ENCODE peak calls at places on chromosomes 6 and 20, in ten cellular contexts. A is GM23338, N is endothelial cell of umbilical vein, H is IMR-90, O is foreskin keratinocyte, Z is sigmoid colon, T is RWPE2, J is psoas muscle, K is small intestine, P is substantia nigra. R is an unnamed sample.

GRCh38 chr6:20868397-20869185 is 334.3 kb downstream of the CDKAL1 start:
- DNase-seq in A (peak), H (no peak), J (no peak), Z (no peak), T (no peak), K (no peak), O (no peak), P (no peak), N (no peak), R (no peak)

GRCh38 chr20:16608265-16608636 is 35.0 kb upstream of the KIF16B start:
- DNase-seq in Z (no peak), A (no peak), H (no peak), N (no peak), O (no peak), T (no peak), J (no peak), K (no peak), P (no peak), R (no peak)

GRCh38 chr6:5466459-5466858 is 205.1 kb downstream of the FARS2 start:
- DNase-seq in K (no peak), N (peak), Z (no peak), P (no peak), A (no peak), J (no peak), H (peak), O (peak), T (no peak), R (no peak)

GRCh38 chr20:61067221-61067620 is 184.8 kb upstream of the CDH4 start:
- DNase-seq in A (no peak), N (no peak), J (no peak), T (no peak), K (no peak), H (no peak), O (no peak), Z (no peak), P (no peak), R (no peak)

GRCh38 chr20:41150664-41151063 is 13.3 kb downstream of the PLCG1 start:
- DNase-seq in Z (no peak), K (no peak), N (peak), A (no peak), J (no peak), P (no peak), H (peak), O (no peak), T (no peak), R (no peak)

GRCh38 chr6:110552901-110553641 is 76.7 kb upstream of the SLC22A16 start:
- DNase-seq in T (no peak), A (no peak), J (no peak), Z (no peak), O (no peak), K (no peak), H (no peak), N (no peak), P (no peak), R (no peak)

GRCh38 chr6:83958250-83958685 is 75.3 kb upstream of the MRAP2 start:
- DNase-seq in J (no peak), A (no peak), K (no peak), P (no peak), N (no peak), Z (no peak), H (peak), T (no peak), O (peak), R (no peak)

GRCh38 chr6:166904101-166904746 is 52.1 kb downstream of the RNASET2 start:
- DNase-seq in J (no peak), O (no peak), Z (no peak), H (peak), T (no peak), N (no peak), A (peak), P (peak), K (no peak), R (no peak)

GRCh38 chr6:14267885-14268660 is 150.5 kb downstream of the CD83 start:
- DNase-seq in Z (no peak), A (no peak), H (no peak), N (no peak), T (no peak), P (no peak), O (no peak), J (no peak), K (no peak), R (no peak)

DNA sequence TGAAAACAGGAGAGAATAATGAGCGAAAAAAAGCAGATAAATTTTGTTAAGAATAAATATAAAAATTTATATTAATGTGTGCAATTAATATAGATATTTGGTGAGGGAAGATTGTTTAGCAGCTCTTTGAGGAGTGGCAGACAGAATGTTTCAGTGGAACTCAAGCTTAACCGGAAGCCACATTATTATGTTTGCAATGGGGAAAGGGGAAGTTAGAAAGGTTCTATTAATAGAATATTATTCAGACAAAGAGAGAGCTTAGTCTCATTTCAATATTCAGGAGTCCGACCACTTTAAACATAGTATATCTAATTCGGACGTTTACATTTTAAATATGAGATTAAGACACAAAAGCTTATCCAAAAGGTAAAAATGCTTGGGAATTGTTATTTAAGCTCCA is 81.6 kb upstream of the KHDRBS2 start:
- DNase-seq in H (no peak), O (no peak), Z (no peak), P (no peak), J (no peak), K (no peak), N (no peak), A (no peak), T (no peak), R (no peak)
- H3K27ac ChIP-seq in H (no peak), O (no peak), Z (no peak), P (no peak), J (no peak), K (no peak), N (no peak), A (no peak), T (no peak), R (no peak)

GRCh38 chr20:42914302-42914701 is 275.4 kb downstream of the PTPRT start:
- DNase-seq in Z (no peak), K (no peak), O (no peak), P (no peak), N (no peak), J (no peak), T (peak), H (no peak), A (no peak), R (no peak)
- H3K27ac ChIP-seq in Z (no peak), K (no peak), O (no peak), P (no peak), N (no peak), J (no peak), T (no peak), H (no peak), A (no peak), R (no peak)

DNA sequence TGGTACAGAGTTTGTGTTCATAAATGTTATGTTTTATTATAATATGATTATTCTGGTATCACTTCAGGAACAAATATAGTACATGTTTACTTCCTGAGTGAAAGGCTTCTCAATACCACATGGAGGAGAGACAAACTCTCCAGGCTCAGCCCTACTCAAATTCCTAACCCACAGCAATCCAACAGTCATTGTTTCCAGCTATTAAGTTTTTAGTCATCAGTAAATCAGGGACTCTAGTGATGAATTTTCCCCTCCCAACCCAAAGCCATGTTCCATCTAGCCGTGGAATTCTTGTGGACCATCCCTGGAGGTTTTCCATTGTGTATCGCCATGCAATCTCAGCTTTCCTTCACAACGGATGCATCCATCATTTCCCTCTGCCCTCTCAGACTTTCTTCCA is 58.1 kb downstream of the ISM1 start:
- DNase-seq in A (no peak), J (no peak), H (no peak), T (no peak), N (no peak), Z (no peak), K (no peak), O (no peak), P (no peak), R (no peak)
- H3K27ac ChIP-seq in A (no peak), J (no peak), H (no peak), T (no peak), N (no peak), Z (no peak), K (no peak), O (no peak), P (no peak), R (no peak)

DNA sequence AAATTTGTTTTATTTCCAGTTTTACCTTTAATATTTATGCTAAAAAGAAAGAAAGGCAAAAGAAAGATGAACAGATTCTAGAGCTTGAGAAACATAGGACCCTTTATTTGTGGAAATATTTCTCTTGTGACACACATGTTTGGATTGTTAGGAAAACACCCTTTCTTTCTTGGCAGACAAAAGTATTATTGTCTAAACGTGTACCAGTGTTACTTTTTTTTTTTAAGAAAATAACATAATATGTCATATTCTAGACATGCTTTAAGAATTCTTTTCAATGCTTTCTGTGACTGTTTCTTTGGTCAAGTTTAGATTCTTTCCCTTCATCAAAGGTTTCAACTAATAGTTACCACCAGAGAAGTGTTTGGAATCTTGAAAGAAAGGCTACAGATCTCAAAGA is 183.4 kb upstream of the CNR1 start:
- DNase-seq in Z (no peak), J (no peak), K (no peak), N (peak), H (no peak), A (no peak), P (no peak), T (no peak), O (peak), R (no peak)
- H3K27ac ChIP-seq in Z (no peak), J (no peak), K (no peak), N (no peak), H (no peak), A (no peak), P (no peak), T (peak), O (no peak), R (peak)

GRCh38 chr6:47041741-47042140 is 391 bp downstream of the ADGRF1 start:
- DNase-seq in P (no peak), A (no peak), Z (no peak), J (no peak), T (no peak), K (no peak), N (no peak), O (peak), H (no peak), R (no peak)
- H3K27ac ChIP-seq in P (no peak), A (no peak), Z (no peak), J (no peak), T (peak), K (no peak), N (no peak), O (peak), H (no peak), R (peak)

GRCh38 chr6:42259286-42259685 is 41.6 kb upstream of the MRPS10 start:
- DNase-seq in H (no peak), K (no peak), Z (no peak), T (no peak), N (no peak), J (no peak), O (no peak), A (no peak), P (no peak), R (no peak)
- H3K27ac ChIP-seq in H (no peak), K (no peak), Z (no peak), T (no peak), N (no peak), J (no peak), O (no peak), A (no peak), P (no peak), R (no peak)

GRCh38 chr6:41315943-41316342 is 19.5 kb upstream of the NCR2 start:
- DNase-seq in K (no peak), H (no peak), T (no peak), O (no peak), J (no peak), P (no peak), Z (no peak), N (no peak), A (no peak), R (no peak)

GRCh38 chr6:41321183-41321582 is 14.2 kb upstream of the NCR2 start:
- DNase-seq in T (no peak), Z (no peak), H (no peak), K (no peak), O (no peak), A (no peak), N (no peak), J (no peak), P (no peak), R (no peak)

GRCh38 chr6:41315203-41315602 is 20.2 kb upstream of the NCR2 start:
- DNase-seq in P (no peak), H (no peak), J (no peak), N (no peak), Z (no peak), A (no peak), K (no peak), O (no peak), T (no peak), R (no peak)

DNA sequence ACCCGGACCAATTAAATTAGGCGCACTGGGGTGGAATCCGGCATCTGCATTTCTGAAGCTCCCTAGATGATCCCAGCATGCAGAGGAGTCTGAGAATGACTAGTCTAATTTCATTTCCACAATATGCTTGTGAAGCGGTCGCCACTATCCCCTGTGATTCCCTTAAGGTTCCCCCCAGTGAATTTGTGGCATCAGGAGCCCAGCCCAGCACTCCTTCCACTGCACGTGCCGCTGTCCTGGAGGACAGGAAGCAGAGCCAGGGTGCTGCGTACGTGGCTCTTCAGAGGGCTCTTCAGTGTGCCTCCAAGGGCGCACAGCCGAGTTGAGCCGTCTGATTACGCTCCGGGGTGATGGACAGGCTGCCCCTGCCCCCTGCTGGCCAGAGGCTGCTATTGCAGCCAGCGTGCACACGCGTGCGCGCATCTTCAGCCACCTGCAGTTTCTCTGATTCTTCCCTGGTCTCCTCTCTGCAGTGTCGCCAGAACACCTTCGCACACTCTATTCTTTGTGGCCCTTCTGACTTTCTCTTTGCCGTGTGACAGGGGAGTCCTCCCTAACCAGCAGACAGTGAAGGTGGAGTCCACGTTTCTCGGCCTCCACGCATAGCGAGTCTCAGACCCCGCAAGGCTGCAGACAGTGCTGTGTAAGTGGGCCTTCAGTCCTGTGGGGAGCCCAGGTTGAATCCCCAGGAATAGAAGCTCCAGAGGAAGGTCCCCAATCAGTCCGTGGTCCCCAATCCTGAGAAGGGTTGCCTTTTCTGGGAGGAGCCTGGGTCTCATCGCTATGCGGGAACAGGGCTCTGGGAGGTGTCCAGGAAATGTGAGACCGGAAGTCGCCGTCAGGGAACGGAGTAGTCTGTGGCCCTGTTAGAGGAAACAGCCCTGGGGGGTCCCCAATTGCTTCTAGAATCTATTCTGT is 16.5 kb upstream of the NCR2 start:
- DNase-seq in P (peak), N (peak), A (peak), J (peak), Z (peak), K (peak), H (peak), O (peak), T (peak), R (peak)
- H3K27ac ChIP-seq in P (no peak), N (peak), A (no peak), J (no peak), Z (no peak), K (no peak), H (no peak), O (no peak), T (no peak), R (no peak)

DNA sequence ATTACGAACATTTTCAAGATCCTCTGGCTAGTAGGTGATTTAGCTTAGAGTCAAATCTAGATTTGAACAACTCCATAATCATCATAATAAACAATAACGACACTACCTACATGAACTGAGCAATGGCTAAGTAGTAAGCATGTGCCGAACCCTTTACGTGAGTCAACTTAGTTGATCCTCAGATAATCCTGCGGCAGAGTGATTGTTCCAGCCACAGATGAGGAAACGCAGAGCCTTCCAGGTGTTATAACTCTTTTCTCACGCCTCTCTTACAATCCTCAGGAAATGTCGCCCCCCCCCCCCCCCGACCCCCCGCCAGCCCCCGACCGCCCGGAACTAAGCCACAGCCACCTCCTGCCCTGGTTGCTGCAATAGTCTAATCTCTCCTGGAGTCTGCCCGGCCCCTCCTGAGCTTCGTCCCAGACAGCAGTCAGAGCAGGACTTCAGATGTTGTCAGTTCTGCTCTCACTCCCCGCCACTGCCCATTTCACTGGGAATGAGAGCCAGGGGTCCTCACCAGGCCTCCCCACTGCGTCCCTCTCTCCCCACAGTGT is 141.5 kb upstream of the AGPAT4 start:
- DNase-seq in H (no peak), T (no peak), O (no peak), N (no peak), J (no peak), K (no peak), A (no peak), P (no peak), Z (no peak), R (no peak)
- H3K27ac ChIP-seq in H (no peak), T (no peak), O (no peak), N (no peak), J (peak), K (no peak), A (no peak), P (no peak), Z (no peak), R (no peak)

R was measured in epithelial cell of prostate.